ENCODE peak calls at places on chromosomes 3 and 15, in ten cellular contexts. B, A, D, K, I, C, O, T, E and Q are unnamed samples.
A peak's percentile ranks its signal among the peaks of the same experiment; 100 is the strongest.

GRCh38 chr15:92811514-92811913 is 88.6 kb upstream of the CHD2 start:
- DNase-seq in B (no peak), A (peak; percentile 41), D (no peak), K (no peak), I (no peak), C (no peak), O (no peak), T (no peak), E (no peak), Q (no peak)

GRCh38 chr3:42739401-42740158 is 33.5 kb downstream of the CCDC13 start:
- DNase-seq in B (no peak), A (no peak), D (peak; percentile 92), K (peak; percentile 91), I (no peak), C (no peak), O (no peak), T (no peak), E (no peak), Q (peak; percentile 36)

GRCh38 chr3:133891662-133892389 is 3.9 kb downstream of the RAB6B start:
- DNase-seq in B (no peak), A (no peak), D (no peak), K (peak; percentile 49), I (no peak), C (no peak), O (no peak), T (no peak), E (no peak), Q (no peak)

GRCh38 chr15:71830981-71831380 is 20.6 kb downstream of the NR2E3 start:
- DNase-seq in B (no peak), A (no peak), D (no peak), K (no peak), I (no peak), C (no peak), O (no peak), T (no peak), E (no peak), Q (no peak)

GRCh38 chr15:64010719-64011118 is 35.6 kb downstream of the DAPK2 start:
- DNase-seq in B (peak; percentile 93), A (no peak), D (no peak), K (peak; percentile 65), I (peak; percentile 88), C (no peak), O (peak; percentile 94), T (peak; percentile 74), E (peak; percentile 5), Q (peak; percentile 80)

GRCh38 chr15:75661041-75661778 is 13.5 kb downstream of the SNX33 start:
- DNase-seq in B (peak; percentile 98), A (peak; percentile 91), D (no peak), K (peak; percentile 92), I (no peak), C (no peak), O (no peak), T (peak; percentile 91), E (peak; percentile 18), Q (peak; percentile 96)

GRCh38 chr3:31999902-32000439 is 18.4 kb downstream of the ZNF860 start:
- DNase-seq in B (no peak), A (no peak), D (no peak), K (no peak), I (no peak), C (no peak), O (no peak), T (no peak), E (no peak), Q (no peak)

GRCh38 chr15:91891788-91892187 is 38.3 kb downstream of the SLCO3A1 start:
- DNase-seq in B (no peak), A (no peak), D (no peak), K (no peak), I (no peak), C (no peak), O (no peak), T (no peak), E (no peak), Q (no peak)

GRCh38 chr15:50676799-50677483 is 9.7 kb downstream of the TRPM7 start:
- DNase-seq in B (peak; percentile 77), A (no peak), D (no peak), K (no peak), I (no peak), C (peak; percentile 47), O (no peak), T (peak; percentile 9), E (no peak), Q (no peak)

GRCh38 chr3:54458357-54458756 is 336.0 kb downstream of the CACNA2D3 start:
- DNase-seq in B (no peak), A (no peak), D (no peak), K (no peak), I (no peak), C (no peak), O (no peak), T (no peak), E (no peak), Q (no peak)

GRCh38 chr3:44984335-44984734 is 8.3 kb downstream of the EXOSC7 start:
- DNase-seq in B (no peak), A (no peak), D (no peak), K (no peak), I (no peak), C (no peak), O (no peak), T (no peak), E (no peak), Q (no peak)

GRCh38 chr15:73323956-73324355 is 44.8 kb downstream of the HCN4 start:
- DNase-seq in B (no peak), A (no peak), D (peak; percentile 30), K (no peak), I (no peak), C (no peak), O (no peak), T (no peak), E (no peak), Q (no peak)

GRCh38 chr15:31586841-31587240 is 260.2 kb downstream of the KLF13 start:
- DNase-seq in B (peak; percentile 56), A (no peak), D (no peak), K (no peak), I (no peak), C (no peak), O (no peak), T (no peak), E (no peak), Q (no peak)

GRCh38 chr3:171013822-171014748 is 12.4 kb downstream of the SLC2A2 start:
- DNase-seq in B (no peak), A (no peak), D (no peak), K (no peak), I (no peak), C (no peak), O (no peak), T (peak; percentile 81), E (no peak), Q (no peak)

GRCh38 chr15:55683366-55683765 is 59.6 kb downstream of the PRTG start:
- DNase-seq in B (peak; percentile 30), A (no peak), D (no peak), K (no peak), I (no peak), C (peak; percentile 26), O (no peak), T (peak; percentile 77), E (peak; percentile 71), Q (peak; percentile 82)

GRCh38 chr3:88150371-88150770 is 612 bp downstream of the C3orf38 start:
- DNase-seq in B (peak; percentile 66), A (no peak), D (no peak), K (no peak), I (peak; percentile 51), C (no peak), O (peak; percentile 50), T (no peak), E (no peak), Q (no peak)

GRCh38 chr3:150299221-150299620 is 108.9 kb upstream of the TSC22D2 start:
- DNase-seq in B (no peak), A (no peak), D (no peak), K (no peak), I (no peak), C (no peak), O (no peak), T (no peak), E (no peak), Q (no peak)

GRCh38 chr15:37931868-37932267 is 2.6 kb upstream of the TMCO5A start:
- DNase-seq in B (peak; percentile 57), A (no peak), D (no peak), K (no peak), I (no peak), C (peak; percentile 53), O (no peak), T (peak; percentile 46), E (no peak), Q (no peak)

GRCh38 chr15:85934691-85935090 is 140.0 kb upstream of the KLHL25 start:
- DNase-seq in B (no peak), A (no peak), D (no peak), K (no peak), I (no peak), C (no peak), O (no peak), T (no peak), E (no peak), Q (no peak)

GRCh38 chr3:50504681-50505080 is 1.2 kb upstream of the CACNA2D2 start:
- DNase-seq in B (no peak), A (no peak), D (no peak), K (no peak), I (no peak), C (no peak), O (no peak), T (no peak), E (no peak), Q (no peak)

GRCh38 chr15:52567886-52568568 is 803 bp downstream of the ARPP19 start:
- DNase-seq in B (peak; percentile 62), A (peak; percentile 23), D (no peak), K (no peak), I (no peak), C (no peak), O (no peak), T (no peak), E (no peak), Q (no peak)

GRCh38 chr3:170631755-170632488 is 46.0 kb upstream of the SLC7A14 start:
- DNase-seq in B (no peak), A (no peak), D (no peak), K (no peak), I (no peak), C (no peak), O (no peak), T (no peak), E (no peak), Q (no peak)

GRCh38 chr3:127604035-127604434 is 5.8 kb downstream of the MCM2 start:
- DNase-seq in B (no peak), A (no peak), D (no peak), K (no peak), I (no peak), C (no peak), O (no peak), T (no peak), E (no peak), Q (no peak)

GRCh38 chr15:85329561-85330421 is 50.6 kb upstream of the AKAP13 start:
- DNase-seq in B (peak; percentile 73), A (no peak), D (no peak), K (no peak), I (peak; percentile 86), C (no peak), O (peak; percentile 53), T (peak; percentile 85), E (no peak), Q (peak; percentile 55)

GRCh38 chr3:64354956-64355355 is 129.7 kb upstream of the PRICKLE2 start:
- DNase-seq in B (no peak), A (no peak), D (no peak), K (no peak), I (no peak), C (no peak), O (no peak), T (no peak), E (no peak), Q (no peak)

GRCh38 chr3:152200476-152201422 is 68.0 kb upstream of the MBNL1 start:
- DNase-seq in B (no peak), A (no peak), D (no peak), K (no peak), I (peak; percentile 21), C (no peak), O (peak; percentile 51), T (no peak), E (no peak), Q (peak; percentile 4)

GRCh38 chr3:170054204-170054603 is 16.4 kb downstream of the GPR160 start:
- DNase-seq in B (no peak), A (no peak), D (no peak), K (peak; percentile 7), I (peak; percentile 23), C (no peak), O (peak; percentile 25), T (peak; percentile 26), E (no peak), Q (no peak)

GRCh38 chr15:96807361-96807760 is 476.9 kb downstream of the NR2F2 start:
- DNase-seq in B (no peak), A (no peak), D (no peak), K (no peak), I (no peak), C (no peak), O (no peak), T (no peak), E (no peak), Q (no peak)